ENCODE peak calls at places on chromosomes 4 and X, in seven cellular contexts. M is left ventricle myocardium inferior; J is pancreas; D is K562; E is cardiac muscle cell; V is CD8-positive, alpha-beta T cell; I is hepatocyte. N is an unnamed sample.

GRCh38 chr4:78749972-78750727 is 26.0 kb upstream of the BMP2K start:
- DNase-seq in M (no peak), J (no peak), D (no peak), E (no peak), V (no peak), I (no peak), N (peak; percentile 5)

GRCh38 chrX:148741441-148741840 is 241.0 kb downstream of the AFF2 start:
- DNase-seq in M (no peak), J (no peak), D (no peak), E (peak; percentile 3), V (no peak), I (no peak), N (no peak)

GRCh38 chrX:35726176-35726575 is 72.0 kb upstream of the MAGEB16 start:
- DNase-seq in M (no peak), J (peak; percentile 17), D (no peak), E (peak; percentile 12), V (no peak), I (no peak), N (peak; percentile 37)

GRCh38 chrX:12997898-12998687 is 23.2 kb downstream of the TMSB4X start:
- DNase-seq in M (no peak), J (peak; percentile 40), D (no peak), E (no peak), V (no peak), I (no peak), N (no peak)

GRCh38 chrX:42023122-42023521 is 99.8 kb upstream of the CASK start:
- DNase-seq in M (no peak), J (no peak), D (no peak), E (no peak), V (no peak), I (no peak), N (no peak)

GRCh38 chr4:45925809-45926208 is 198.0 kb downstream of the GABRG1 start:
- DNase-seq in M (no peak), J (no peak), D (no peak), E (no peak), V (no peak), I (no peak), N (no peak)

GRCh38 chr4:166737430-166737829 is 496.9 kb downstream of the SPOCK3 start:
- DNase-seq in M (no peak), J (no peak), D (no peak), E (no peak), V (no peak), I (no peak), N (no peak)

GRCh38 chrX:22135994-22136684 is 104.0 kb downstream of the PHEX start:
- DNase-seq in M (no peak), J (peak; percentile 55), D (peak; percentile 27), E (peak; percentile 75), V (no peak), I (peak; percentile 65), N (peak; percentile 65)

GRCh38 chr4:128670434-128670999 is 139.0 kb upstream of the JADE1 start:
- DNase-seq in M (no peak), J (no peak), D (no peak), E (no peak), V (no peak), I (no peak), N (peak; percentile 22)

GRCh38 chr4:90498175-90498574 is 371.0 kb downstream of the CCSER1 start:
- DNase-seq in M (no peak), J (no peak), D (no peak), E (no peak), V (no peak), I (no peak), N (no peak)

GRCh38 chrX:13689519-13690211 is 737 bp downstream of the RAB9A start:
- DNase-seq in M (no peak), J (no peak), D (no peak), E (peak; percentile 36), V (no peak), I (no peak), N (peak; percentile 29)

GRCh38 chr4:106038908-106039307 is 143.6 kb downstream of the NPNT start:
- DNase-seq in M (no peak), J (no peak), D (no peak), E (no peak), V (no peak), I (no peak), N (no peak)

GRCh38 chr4:16496501-16496900 is 270.2 kb upstream of the TAPT1 start:
- DNase-seq in M (no peak), J (no peak), D (no peak), E (no peak), V (no peak), I (no peak), N (peak; percentile 49)

GRCh38 chr4:45294464-45294863 is 568.1 kb upstream of the GNPDA2 start:
- DNase-seq in M (no peak), J (no peak), D (no peak), E (no peak), V (no peak), I (no peak), N (no peak)

GRCh38 chrX:15143825-15144121 is 126.1 kb downstream of the ASB9 start:
- DNase-seq in M (no peak), J (no peak), D (no peak), E (no peak), V (no peak), I (no peak), N (no peak)

GRCh38 chr4:13888112-13888511 is 260.6 kb upstream of the BOD1L1 start:
- DNase-seq in M (no peak), J (no peak), D (no peak), E (no peak), V (no peak), I (no peak), N (peak; percentile 96)

GRCh38 chr4:13892739-13893105 is 265.2 kb upstream of the BOD1L1 start:
- DNase-seq in M (no peak), J (no peak), D (no peak), E (no peak), V (no peak), I (peak; percentile 19), N (peak; percentile 75)

GRCh38 chr4:13893221-13893620 is 265.7 kb upstream of the BOD1L1 start:
- DNase-seq in M (no peak), J (no peak), D (no peak), E (no peak), V (no peak), I (no peak), N (peak; percentile 35)

GRCh38 chr4:13893987-13894386 is 266.5 kb upstream of the BOD1L1 start:
- DNase-seq in M (no peak), J (no peak), D (no peak), E (no peak), V (no peak), I (no peak), N (no peak)

GRCh38 chr4:13891544-13891939 is 264.0 kb upstream of the BOD1L1 start:
- DNase-seq in M (no peak), J (no peak), D (no peak), E (no peak), V (no peak), I (no peak), N (peak; percentile 74)
- H3K4me3 ChIP-seq in M (no peak overlapping the region), J (no peak overlapping the region), D (no peak overlapping the region), E (no peak overlapping the region), V (no peak overlapping the region), I (no peak overlapping the region), N (no peak overlapping the region)

GRCh38 chrX:5595570-5595969 is 633.1 kb downstream of the NLGN4X start:
- DNase-seq in M (no peak), J (no peak), D (no peak), E (no peak), V (no peak), I (no peak), N (no peak)
- TF ChIP-seq CTCF in M (no peak), J (no peak), D (no peak), E (no peak), V (no peak), I (no peak), N (no peak)

DNA sequence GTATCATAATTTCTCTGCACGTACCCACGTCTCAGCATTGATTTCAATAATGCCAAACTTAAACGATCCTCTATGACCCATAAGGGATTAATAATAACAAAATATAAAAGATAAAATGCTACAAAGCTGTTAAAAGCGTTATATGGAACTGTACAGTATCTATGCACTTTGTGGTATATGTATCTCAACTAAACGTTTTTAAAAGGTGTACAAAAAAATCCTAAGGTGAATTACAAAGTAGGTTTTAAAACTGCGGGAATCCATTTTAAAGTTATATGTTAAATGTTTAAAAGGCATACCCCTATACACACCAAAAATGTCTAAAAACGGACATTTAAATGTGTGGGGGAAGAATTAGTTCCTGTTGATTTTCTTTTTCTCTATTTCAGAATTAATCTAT is 860 bp downstream of the ZNF182 start:
- DNase-seq in M (no peak), J (no peak), D (no peak), E (no peak), V (no peak), I (no peak), N (no peak)
- H3K4me3 ChIP-seq in M (peak overlapping the region; percentile 72), J (peak overlapping the region; percentile 37), D (peak overlapping the region; percentile 57), E (peak overlapping the region; percentile 68), V (peak overlapping the region; percentile 81), I (peak overlapping the region; percentile 43), N (peak overlapping the region; percentile 75)

GRCh38 chr4:88514557-88515511 is 8.7 kb downstream of the PYURF start:
- DNase-seq in M (no peak), J (no peak), D (no peak), E (no peak), V (no peak), I (no peak), N (no peak)

GRCh38 chr4:88516746-88517145 is 6.8 kb downstream of the PYURF start:
- DNase-seq in M (no peak), J (no peak), D (no peak), E (no peak), V (no peak), I (no peak), N (no peak)

DNA sequence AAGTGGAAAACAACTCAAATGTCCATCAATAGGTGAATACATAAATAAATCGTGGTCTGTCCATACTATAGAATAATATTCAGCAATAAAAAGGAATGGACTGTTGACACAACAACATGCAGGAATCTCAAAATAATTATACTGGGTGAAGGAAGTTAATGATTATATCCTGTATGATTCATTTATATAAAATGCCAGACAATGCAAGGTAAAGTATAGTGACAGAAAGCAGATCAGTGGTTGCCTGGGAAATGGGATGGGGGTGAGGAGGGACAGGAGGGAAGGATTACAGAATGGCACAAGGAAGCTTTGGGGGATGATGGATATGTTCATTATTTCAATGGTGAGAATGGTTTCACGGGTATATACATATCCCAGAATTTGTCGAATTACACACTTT is 12.3 kb downstream of the PYURF start:
- DNase-seq in M (no peak), J (no peak), D (no peak), E (no peak), V (no peak), I (no peak), N (no peak)
- TF ChIP-seq CTCF in M (no peak), J (no peak), D (no peak), E (no peak), V (no peak), I (no peak), N (no peak)